ENCODE peak calls at places on chromosomes 6 and 20, in seven cellular contexts. N is H9, W is fibroblast of mammary gland, Q is Calu3, V is endothelial cell, D is lower lobe of right lung, E is SK-N-SH. A is an unnamed sample.

GRCh38 chr20:23344336-23344735 is 6.3 kb upstream of the NXT1 start:
- DNase-seq in N (no peak), V (no peak), Q (no peak), W (no peak), E (no peak), D (no peak), A (no peak)

GRCh38 chr6:158057213-158057987 is 75.7 kb downstream of the SYNJ2 start:
- DNase-seq in E (no peak), W (peak), Q (no peak), D (no peak), N (no peak), V (no peak), A (peak)

GRCh38 chr6:120478650-120479049 is 855.6 kb downstream of the TBC1D32 start:
- DNase-seq in D (no peak), V (no peak), N (no peak), Q (no peak), W (no peak), E (no peak), A (no peak)

GRCh38 chr6:26033942-26034354 is 53.3 kb upstream of the HFE start:
- DNase-seq in Q (no peak), E (no peak), W (no peak), V (no peak), D (peak), N (peak), A (no peak)

GRCh38 chr6:97947841-97948240 is 664.8 kb upstream of the MMS22L start:
- DNase-seq in Q (peak), N (no peak), E (peak), D (peak), V (no peak), W (peak), A (no peak)

GRCh38 chr6:138526822-138527235 is 27.5 kb upstream of the NHSL1 start:
- DNase-seq in E (no peak), D (no peak), W (no peak), N (no peak), V (no peak), Q (no peak), A (no peak)

GRCh38 chr20:21609221-21609620 is 95.4 kb upstream of the NKX2-2 start:
- DNase-seq in D (no peak), E (no peak), V (no peak), Q (no peak), W (no peak), N (no peak), A (peak)

GRCh38 chr6:47103931-47104330 is 61.8 kb upstream of the ADGRF1 start:
- DNase-seq in E (no peak), W (peak), Q (peak), N (no peak), V (no peak), D (no peak), A (no peak)

GRCh38 chr6:37314803-37315515 is 38.8 kb upstream of the RNF8 start:
- DNase-seq in Q (peak), D (no peak), W (peak), N (peak), E (peak), V (peak), A (no peak)

GRCh38 chr6:40400738-40401137 is 186.4 kb downstream of the LRFN2 start:
- DNase-seq in V (no peak), E (no peak), W (no peak), Q (no peak), D (no peak), N (no peak), A (no peak)

GRCh38 chr20:843908-844307 is 10.4 kb downstream of the FAM110A start:
- DNase-seq in N (no peak), Q (no peak), W (no peak), D (no peak), V (no peak), E (peak), A (no peak)

GRCh38 chr6:134750669-134751068 is 199.2 kb downstream of the ALDH8A1 start:
- DNase-seq in D (no peak), W (peak), N (no peak), E (no peak), V (no peak), Q (no peak), A (peak)

GRCh38 chr6:39585641-39586040 is 139.6 kb downstream of the KIF6 start:
- DNase-seq in E (no peak), V (no peak), Q (no peak), N (no peak), D (no peak), W (no peak), A (no peak)

GRCh38 chr6:156646496-156646895 is 130.7 kb upstream of the ARID1B start:
- DNase-seq in N (no peak), E (no peak), V (no peak), W (no peak), D (no peak), Q (no peak), A (no peak)

GRCh38 chr6:69796081-69796626 is 656 bp downstream of the LMBRD1 start:
- DNase-seq in N (peak), D (no peak), E (no peak), Q (peak), W (peak), V (no peak), A (no peak)

GRCh38 chr6:166237611-166238010 is 70.0 kb upstream of the TBXT start:
- DNase-seq in V (no peak), E (no peak), D (no peak), W (peak), Q (no peak), N (no peak), A (peak)

GRCh38 chr6:30160391-30160790 is 620 bp downstream of the TRIM10 start:
- DNase-seq in E (no peak), N (no peak), D (no peak), W (no peak), V (no peak), Q (no peak), A (no peak)

GRCh38 chr20:24633026-24633425 is 163.6 kb downstream of the SYNDIG1 start:
- DNase-seq in E (no peak), N (peak), Q (no peak), D (no peak), W (no peak), V (no peak), A (peak)

GRCh38 chr20:35515949-35516645 is 13.4 kb downstream of the C20orf173 start:
- DNase-seq in W (peak), Q (peak), N (no peak), V (no peak), E (no peak), D (no peak), A (peak)

GRCh38 chr20:10113746-10114145 is 79.0 kb downstream of the ANKEF1 start:
- DNase-seq in Q (no peak), N (no peak), W (peak), V (no peak), D (no peak), E (no peak), A (no peak)

GRCh38 chr6:43263314-43264178 is 20.3 kb downstream of the TTBK1 start:
- DNase-seq in Q (peak), W (peak), N (peak), V (peak), D (peak), E (peak), A (peak)

GRCh38 chr6:166989427-166990034 is 9.7 kb upstream of the CEP43 start:
- DNase-seq in Q (peak), D (no peak), V (peak), W (peak), N (no peak), E (peak), A (peak)

GRCh38 chr6:148441454-148441911 is 98.8 kb downstream of the SASH1 start:
- DNase-seq in E (no peak), Q (no peak), V (no peak), W (peak), N (no peak), D (no peak), A (peak)

GRCh38 chr20:46402236-46402886 is 4.1 kb downstream of the ELMO2 start:
- DNase-seq in E (no peak), W (peak), V (no peak), Q (no peak), N (no peak), D (no peak), A (peak)

GRCh38 chr6:28496099-28496779 is 19.4 kb downstream of the GPX6 start:
- DNase-seq in N (no peak), E (no peak), D (no peak), Q (no peak), V (no peak), W (peak), A (no peak)
- TF ChIP-seq CTCF in N (peak), E (peak), D (no peak), Q (no peak), V (no peak), W (peak), A (peak)

GRCh38 chr6:88165877-88166492 is at the start of gene CNR1:
- DNase-seq in W (peak), E (peak), D (peak), V (peak), N (peak), Q (peak), A (no peak)
- TF ChIP-seq CTCF in W (no peak), E (no peak), D (peak), V (no peak), N (no peak), Q (no peak), A (no peak)

DNA sequence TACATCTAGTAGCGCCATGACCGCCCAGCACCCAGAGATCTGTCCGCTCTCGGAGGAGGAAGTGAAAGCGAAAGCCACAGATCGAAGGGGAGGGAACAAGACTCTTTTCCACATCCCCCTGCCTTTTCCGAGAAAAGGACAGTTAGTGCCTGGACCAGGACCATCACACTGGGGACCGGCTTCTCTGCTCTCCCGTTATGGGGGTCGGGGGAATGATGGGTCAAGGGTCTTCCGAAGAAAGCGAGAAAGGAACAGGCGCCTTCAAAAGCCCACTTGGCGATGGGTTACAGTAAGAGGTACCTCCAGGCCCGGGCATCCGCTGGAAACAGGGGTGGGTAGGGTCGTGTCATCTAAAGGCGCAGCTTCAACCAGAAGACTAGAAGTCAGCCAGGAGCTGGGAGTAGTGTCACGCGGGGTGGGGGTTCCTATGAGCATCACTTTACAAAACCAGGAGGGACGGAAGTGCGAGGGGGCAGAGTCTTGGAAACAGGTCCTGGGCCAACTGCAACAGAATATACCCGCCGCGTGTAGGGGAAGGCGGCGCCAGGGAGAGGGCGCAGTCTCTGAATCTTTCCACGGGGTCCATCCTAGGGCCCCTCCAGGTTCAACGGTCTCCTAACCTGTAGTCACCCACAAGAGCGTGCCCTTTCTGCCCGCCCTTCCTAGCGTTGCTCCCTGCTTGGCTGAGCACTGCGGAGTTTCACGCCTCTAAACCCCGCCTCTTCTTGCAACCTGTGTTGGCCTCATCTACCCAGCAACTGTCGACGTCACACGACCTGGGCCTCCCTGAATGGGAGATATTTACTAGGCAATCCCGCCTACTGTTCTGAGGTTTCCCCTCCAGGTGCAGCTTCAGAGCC is at the start of gene PSMB8:
- DNase-seq in E (peak), N (peak), Q (peak), D (peak), W (peak), V (peak), A (peak)
- TF ChIP-seq CTCF in E (peak), N (peak), Q (no peak), D (peak), W (peak), V (no peak), A (peak)

GRCh38 chr6:1515280-1515679 is 94.4 kb upstream of the FOXC1 start:
- DNase-seq in N (no peak), E (peak), V (no peak), Q (no peak), D (no peak), W (no peak), A (no peak)
- TF ChIP-seq CTCF in N (peak), E (peak), V (no peak), Q (no peak), D (no peak), W (no peak), A (no peak)

GRCh38 chr6:154343473-154344308 is 12.9 kb downstream of the IPCEF1 start:
- DNase-seq in D (peak), N (peak), E (no peak), W (peak), Q (peak), V (no peak), A (peak)
- TF ChIP-seq CTCF in D (peak), N (peak), E (peak), W (peak), Q (no peak), V (no peak), A (peak)

DNA sequence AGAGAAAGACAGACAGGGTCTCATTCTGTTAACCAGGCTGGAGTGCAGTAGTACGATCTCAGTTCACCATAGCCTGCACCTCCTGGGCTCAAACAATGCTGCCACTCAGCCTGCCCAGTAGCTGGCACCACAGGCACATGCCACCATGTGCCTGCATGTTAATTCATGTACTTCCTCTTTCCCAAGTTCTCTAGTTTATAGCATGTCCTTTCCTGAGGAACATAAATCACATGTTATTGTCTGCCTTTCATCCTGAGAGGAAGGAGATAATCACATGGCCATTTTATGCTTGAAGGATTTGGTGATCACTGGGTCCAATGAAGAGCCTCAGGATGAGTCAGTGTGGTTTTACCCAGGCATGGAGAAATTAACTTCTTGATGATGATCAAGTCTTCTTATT is 47.9 kb downstream of the COL11A2 start:
- DNase-seq in N (no peak), W (peak), Q (no peak), D (no peak), V (no peak), E (no peak), A (no peak)
- TF ChIP-seq CTCF in N (no peak), W (no peak), Q (no peak), D (no peak), V (no peak), E (no peak), A (no peak)

DNA sequence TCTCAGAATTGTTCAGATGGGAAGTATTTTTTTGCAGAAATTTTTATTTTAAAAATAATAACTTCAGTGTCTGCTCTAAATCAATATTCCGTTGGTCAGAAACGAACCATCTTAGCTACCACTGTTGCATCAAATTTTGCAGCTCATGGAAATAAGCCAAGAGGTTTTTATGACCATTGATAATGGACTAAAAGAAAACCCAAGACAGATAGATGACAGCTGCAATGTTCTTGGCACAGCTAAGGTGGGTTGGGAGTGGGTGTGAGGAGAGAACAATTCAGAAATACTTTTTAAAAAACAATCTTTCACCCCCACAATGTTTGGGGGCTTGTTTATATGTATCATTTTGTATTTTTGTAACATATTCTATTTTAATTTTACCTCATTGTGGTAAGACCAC is 121.1 kb downstream of the PDE7B start:
- DNase-seq in E (no peak), V (no peak), D (no peak), W (no peak), Q (no peak), N (no peak), A (no peak)
- TF ChIP-seq CTCF in E (no peak), V (no peak), D (no peak), W (no peak), Q (no peak), N (no peak), A (no peak)

DNA sequence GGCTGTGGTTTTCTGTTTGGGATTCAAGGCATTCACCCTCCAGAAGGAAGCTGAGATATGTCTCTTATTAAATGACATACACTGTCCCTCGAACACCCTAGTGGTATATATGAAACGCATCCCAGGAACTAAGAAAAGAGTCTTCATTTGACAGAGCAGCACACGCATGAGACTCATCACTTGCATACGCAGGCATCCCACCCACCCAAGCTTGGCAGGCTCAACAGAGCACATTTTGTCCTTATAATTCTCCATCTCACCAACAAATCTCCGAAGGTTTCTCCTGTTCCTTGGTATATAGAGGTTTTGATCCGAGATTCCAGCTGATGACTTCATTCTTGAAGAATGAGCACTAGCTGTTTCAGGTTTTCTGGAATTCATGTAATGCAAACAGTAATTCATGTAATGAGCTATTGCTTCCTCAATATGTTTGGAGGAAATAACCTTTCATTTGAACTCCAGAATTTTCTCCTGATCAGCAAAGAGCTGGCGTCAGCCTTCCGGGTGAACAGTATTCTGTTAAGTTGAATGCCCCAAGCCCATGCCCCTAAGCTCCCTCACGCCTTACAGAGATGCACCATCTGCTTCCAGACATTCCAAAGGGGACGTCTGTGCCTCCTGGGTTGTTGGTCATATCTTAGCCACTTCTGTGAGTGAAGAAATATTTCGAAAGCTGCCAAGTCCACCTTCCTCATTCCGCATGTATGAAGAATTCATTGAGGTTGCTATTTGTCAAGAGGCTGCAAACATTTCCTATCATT is 66.0 kb upstream of the CDH4 start:
- DNase-seq in V (no peak), N (no peak), Q (peak), D (no peak), E (no peak), W (peak), A (peak)
- TF ChIP-seq CTCF in V (no peak), N (no peak), Q (no peak), D (no peak), E (no peak), W (peak), A (peak)

DNA sequence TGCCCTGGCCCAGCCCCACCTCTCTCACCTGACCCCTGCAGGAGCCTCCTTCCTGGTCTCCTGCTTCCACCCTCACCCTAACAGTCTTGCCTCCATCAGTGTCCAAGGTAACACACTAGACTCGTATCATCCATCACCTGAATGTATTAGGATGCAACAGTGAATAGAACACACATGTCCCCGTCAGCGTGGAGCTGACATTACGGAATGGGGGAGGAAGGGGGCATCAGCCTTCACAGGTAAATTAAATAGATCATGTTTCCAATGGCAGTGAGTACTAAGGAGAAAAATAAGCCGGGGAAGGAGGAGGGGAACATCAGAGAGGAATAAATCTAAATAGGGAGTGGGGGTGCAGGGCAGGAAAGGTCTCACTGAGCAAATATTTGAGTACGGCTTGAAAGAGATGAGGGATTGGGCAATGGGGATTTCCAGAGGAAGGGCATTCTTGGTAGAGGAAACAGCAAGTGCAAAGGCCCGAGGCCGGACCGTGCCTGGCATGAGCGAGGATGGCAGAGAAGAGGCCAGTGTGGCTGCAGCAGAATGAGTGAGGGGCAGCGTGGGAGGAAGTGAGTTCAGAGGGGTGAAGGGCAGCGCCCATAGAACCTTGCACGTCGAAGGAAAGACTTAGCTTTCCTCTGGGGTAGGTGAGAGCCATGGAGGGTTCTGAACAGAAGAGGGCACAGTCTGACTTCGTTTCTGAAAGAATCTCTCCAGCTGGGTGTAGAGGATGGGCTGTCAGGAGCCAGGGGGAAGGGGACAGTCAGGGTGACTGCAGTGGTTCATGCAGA is 110.1 kb upstream of the PTPN1 start:
- DNase-seq in Q (peak), D (peak), W (no peak), N (no peak), V (no peak), E (no peak), A (no peak)
- TF ChIP-seq CTCF in Q (peak), D (no peak), W (no peak), N (peak), V (no peak), E (no peak), A (no peak)

GRCh38 chr20:5316188-5317158 is at the start of gene PROKR2:
- DNase-seq in W (no peak), V (peak), D (peak), E (peak), Q (no peak), N (peak), A (no peak)
- TF ChIP-seq CTCF in W (no peak), V (no peak), D (no peak), E (no peak), Q (no peak), N (peak), A (no peak)